ENCODE peak calls at places on chromosomes 3 and 15, in nine cellular contexts. Q is hepatocyte, A is ovary, O is glutamatergic neuron, P is astrocyte of the spinal cord, R is osteocyte, E is thyroid gland, I is fibroblast of pulmonary artery, L is choroid plexus epithelial cell. Z is an unnamed sample.

GRCh38 chr15:76208786-76209424 is 102.4 kb downstream of the ETFA start:
- DNase-seq in Q (no peak), A (no peak), O (no peak), P (no peak), R (peak), E (no peak), I (peak), L (no peak), Z (no peak)

GRCh38 chr3:69095636-69096035 is 10.9 kb downstream of the ARL6IP5 start:
- DNase-seq in Q (no peak), A (no peak), O (no peak), P (no peak), R (no peak), E (no peak), I (no peak), L (no peak), Z (no peak)

GRCh38 chr3:177830411-177830849 is 633.1 kb upstream of the TBL1XR1 start:
- DNase-seq in Q (peak), A (no peak), O (no peak), P (peak), R (no peak), E (peak), I (peak), L (peak), Z (no peak)

GRCh38 chr15:69624816-69625215 is 172.2 kb downstream of the RPLP1 start:
- DNase-seq in Q (no peak), A (no peak), O (no peak), P (no peak), R (peak), E (no peak), I (no peak), L (no peak), Z (no peak)

GRCh38 chr3:94440767-94441493 is 378.1 kb downstream of the NSUN3 start:
- DNase-seq in Q (peak), A (no peak), O (no peak), P (peak), R (no peak), E (no peak), I (peak), L (peak), Z (peak)

GRCh38 chr3:35602395-35602936 is 36.9 kb upstream of the ARPP21 start:
- DNase-seq in Q (no peak), A (no peak), O (no peak), P (no peak), R (no peak), E (no peak), I (no peak), L (no peak), Z (no peak)

GRCh38 chr3:112815981-112816380 is 30.7 kb downstream of the CD200R1L start:
- DNase-seq in Q (no peak), A (no peak), O (no peak), P (no peak), R (no peak), E (no peak), I (no peak), L (no peak), Z (no peak)

GRCh38 chr15:48641416-48641815 is 4.1 kb downstream of the FBN1 start:
- DNase-seq in Q (no peak), A (no peak), O (no peak), P (peak), R (no peak), E (peak), I (peak), L (peak), Z (peak)

GRCh38 chr3:133563186-133563591 is 10.3 kb upstream of the CDV3 start:
- DNase-seq in Q (no peak), A (no peak), O (no peak), P (no peak), R (no peak), E (no peak), I (peak), L (peak), Z (no peak)

GRCh38 chr15:100501095-100501494 is 27.7 kb downstream of the CERS3 start:
- DNase-seq in Q (no peak), A (no peak), O (no peak), P (no peak), R (no peak), E (no peak), I (no peak), L (no peak), Z (no peak)

GRCh38 chr3:30465454-30465853 is 140.9 kb upstream of the TGFBR2 start:
- DNase-seq in Q (no peak), A (no peak), O (no peak), P (no peak), R (no peak), E (no peak), I (no peak), L (no peak), Z (no peak)

GRCh38 chr3:9553949-9554513 is 409 bp upstream of the LHFPL4 start:
- DNase-seq in Q (no peak), A (no peak), O (no peak), P (no peak), R (no peak), E (no peak), I (no peak), L (no peak), Z (no peak)

GRCh38 chr15:88489321-88489720 is 21.8 kb downstream of the MRPS11 start:
- DNase-seq in Q (no peak), A (no peak), O (no peak), P (no peak), R (no peak), E (no peak), I (no peak), L (no peak), Z (no peak)

GRCh38 chr15:77208222-77208621 is 137.3 kb upstream of the TSPAN3 start:
- DNase-seq in Q (no peak), A (no peak), O (no peak), P (no peak), R (no peak), E (no peak), I (no peak), L (no peak), Z (no peak)

GRCh38 chr3:45026957-45027356 is 854 bp downstream of the CLEC3B start:
- DNase-seq in Q (no peak), A (no peak), O (peak), P (peak), R (peak), E (peak), I (peak), L (peak), Z (peak)

GRCh38 chr3:13377021-13377420 is 43.1 kb downstream of the NUP210 start:
- DNase-seq in Q (no peak), A (no peak), O (no peak), P (no peak), R (no peak), E (no peak), I (no peak), L (no peak), Z (peak)

GRCh38 chr3:196162679-196163078 is 48.5 kb downstream of the ZDHHC19 start:
- DNase-seq in Q (no peak), A (no peak), O (no peak), P (no peak), R (no peak), E (no peak), I (no peak), L (no peak), Z (no peak)

GRCh38 chr3:60048447-60048848 is 998.6 kb upstream of the CFAP20DC start:
- DNase-seq in Q (no peak), A (no peak), O (no peak), P (no peak), R (no peak), E (no peak), I (no peak), L (no peak), Z (no peak)

GRCh38 chr3:11385908-11386307 is 113.7 kb downstream of the ATG7 start:
- DNase-seq in Q (no peak), A (no peak), O (no peak), P (peak), R (no peak), E (no peak), I (peak), L (peak), Z (no peak)

GRCh38 chr15:44243829-44244228 is 44.7 kb upstream of the GOLM2 start:
- DNase-seq in Q (no peak), A (no peak), O (no peak), P (no peak), R (no peak), E (no peak), I (no peak), L (no peak), Z (no peak)

GRCh38 chr3:98513136-98513535 is 9.6 kb downstream of the CLDND1 start:
- DNase-seq in Q (no peak), A (no peak), O (no peak), P (peak), R (no peak), E (no peak), I (peak), L (peak), Z (no peak)

GRCh38 chr15:74182131-74182530 is 8.6 kb downstream of the ISLR start:
- DNase-seq in Q (no peak), A (peak), O (peak), P (no peak), R (no peak), E (no peak), I (no peak), L (no peak), Z (peak)

GRCh38 chr15:58229297-58229768 is 91.2 kb downstream of the AQP9 start:
- DNase-seq in Q (no peak), A (no peak), O (no peak), P (no peak), R (no peak), E (no peak), I (no peak), L (peak), Z (no peak)

GRCh38 chr15:89458440-89458839 is 37.9 kb downstream of the RHCG start:
- DNase-seq in Q (no peak), A (no peak), O (no peak), P (no peak), R (no peak), E (no peak), I (no peak), L (no peak), Z (no peak)

GRCh38 chr3:15500107-15500724 is 21.3 kb downstream of the COLQ start:
- DNase-seq in Q (no peak), A (no peak), O (no peak), P (no peak), R (no peak), E (no peak), I (no peak), L (peak), Z (no peak)

GRCh38 chr15:71565006-71565405 is 245.3 kb upstream of the NR2E3 start:
- DNase-seq in Q (no peak), A (no peak), O (no peak), P (no peak), R (no peak), E (no peak), I (no peak), L (no peak), Z (no peak)

GRCh38 chr15:69963375-69963774 is 134.3 kb downstream of the TLE3 start:
- DNase-seq in Q (no peak), A (no peak), O (no peak), P (no peak), R (no peak), E (no peak), I (no peak), L (no peak), Z (no peak)

GRCh38 chr15:56835598-56836275 is 82.7 kb upstream of the TCF12 start:
- DNase-seq in Q (no peak), A (no peak), O (no peak), P (peak), R (no peak), E (peak), I (peak), L (peak), Z (no peak)

GRCh38 chr3:62149962-62150361 is 223.4 kb downstream of the FEZF2 start:
- DNase-seq in Q (no peak), A (no peak), O (no peak), P (peak), R (no peak), E (no peak), I (peak), L (peak), Z (no peak)

GRCh38 chr3:41485484-41485883 is 286.2 kb downstream of the CTNNB1 start:
- DNase-seq in Q (no peak), A (no peak), O (no peak), P (no peak), R (no peak), E (no peak), I (no peak), L (no peak), Z (no peak)

GRCh38 chr15:94255540-94255939 is 24.2 kb downstream of the MCTP2 start:
- DNase-seq in Q (no peak), A (no peak), O (no peak), P (no peak), R (no peak), E (no peak), I (no peak), L (no peak), Z (no peak)
- TF ChIP-seq CTCF in Q (no peak), A (no peak), O (no peak), P (no peak), R (no peak), E (no peak), I (no peak), L (no peak), Z (no peak)

GRCh38 chr15:39752991-39753390 is 29.6 kb downstream of the FSIP1 start:
- DNase-seq in Q (no peak), A (no peak), O (no peak), P (no peak), R (no peak), E (no peak), I (no peak), L (no peak), Z (no peak)

DNA sequence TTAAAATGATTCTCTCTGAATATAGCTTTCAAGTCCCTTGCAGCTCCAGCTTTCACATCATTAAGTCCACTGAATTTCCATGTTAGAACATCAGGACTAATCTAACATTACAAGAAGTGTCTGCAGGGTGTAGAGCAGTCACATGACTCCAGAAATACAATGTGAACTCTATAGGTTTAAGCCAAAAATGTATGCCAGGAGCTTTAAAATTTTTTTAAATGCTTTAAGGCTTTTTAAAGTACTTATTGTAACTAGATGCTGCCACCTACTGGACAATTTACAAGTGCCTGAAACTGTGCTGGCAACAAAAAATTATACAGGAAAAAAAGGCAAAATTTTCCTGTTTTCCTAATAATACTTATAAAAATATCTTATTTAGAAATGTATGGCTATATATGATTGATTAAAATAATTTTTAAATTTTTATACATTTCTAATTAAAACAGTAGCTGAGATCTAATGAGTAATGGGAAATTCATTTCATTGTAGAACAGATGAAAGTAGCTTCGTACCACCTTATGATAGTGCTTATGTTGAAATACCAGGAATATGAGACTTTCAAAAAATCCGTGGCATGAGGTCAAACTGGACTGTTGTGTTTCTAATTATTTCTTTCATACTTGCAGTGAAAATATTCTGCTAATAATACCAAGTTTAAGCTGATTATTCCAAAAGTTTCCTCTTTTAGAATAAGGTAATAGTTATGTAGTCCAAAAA is 25.7 kb downstream of the FSIP1 start:
- DNase-seq in Q (peak), A (no peak), O (no peak), P (peak), R (no peak), E (no peak), I (peak), L (peak), Z (no peak)
- TF ChIP-seq CTCF in Q (peak), A (peak), O (peak), P (peak), R (peak), E (peak), I (peak), L (peak), Z (peak)

DNA sequence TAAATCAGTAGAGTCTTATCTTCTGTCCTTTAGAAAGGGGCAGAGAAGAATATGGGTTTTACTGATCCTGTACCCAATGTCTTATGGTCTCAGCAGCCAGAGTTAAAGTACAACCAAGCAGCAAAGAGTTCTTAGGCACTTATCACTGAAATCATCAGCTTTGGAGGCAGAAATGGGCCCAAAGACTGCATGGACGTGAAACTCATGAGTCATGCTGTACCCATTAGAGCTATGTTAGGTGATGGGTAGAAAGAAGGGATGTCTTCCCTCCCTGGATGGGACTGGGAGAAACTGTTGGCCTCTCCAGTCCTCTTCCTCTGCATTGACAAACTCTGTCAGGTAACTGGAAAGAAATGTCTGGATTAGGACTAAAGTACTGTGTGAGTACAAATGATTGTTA is 63.4 kb downstream of the EOMES start:
- DNase-seq in Q (no peak), A (no peak), O (no peak), P (no peak), R (no peak), E (no peak), I (no peak), L (no peak), Z (no peak)
- TF ChIP-seq CTCF in Q (no peak), A (no peak), O (no peak), P (no peak), R (no peak), E (no peak), I (no peak), L (no peak), Z (no peak)

GRCh38 chr3:186510374-186511079 is 33.7 kb downstream of the CRYGS start:
- DNase-seq in Q (no peak), A (no peak), O (no peak), P (peak), R (no peak), E (no peak), I (no peak), L (peak), Z (no peak)
- TF ChIP-seq CTCF in Q (no peak), A (no peak), O (no peak), P (peak), R (no peak), E (no peak), I (no peak), L (no peak), Z (no peak)

DNA sequence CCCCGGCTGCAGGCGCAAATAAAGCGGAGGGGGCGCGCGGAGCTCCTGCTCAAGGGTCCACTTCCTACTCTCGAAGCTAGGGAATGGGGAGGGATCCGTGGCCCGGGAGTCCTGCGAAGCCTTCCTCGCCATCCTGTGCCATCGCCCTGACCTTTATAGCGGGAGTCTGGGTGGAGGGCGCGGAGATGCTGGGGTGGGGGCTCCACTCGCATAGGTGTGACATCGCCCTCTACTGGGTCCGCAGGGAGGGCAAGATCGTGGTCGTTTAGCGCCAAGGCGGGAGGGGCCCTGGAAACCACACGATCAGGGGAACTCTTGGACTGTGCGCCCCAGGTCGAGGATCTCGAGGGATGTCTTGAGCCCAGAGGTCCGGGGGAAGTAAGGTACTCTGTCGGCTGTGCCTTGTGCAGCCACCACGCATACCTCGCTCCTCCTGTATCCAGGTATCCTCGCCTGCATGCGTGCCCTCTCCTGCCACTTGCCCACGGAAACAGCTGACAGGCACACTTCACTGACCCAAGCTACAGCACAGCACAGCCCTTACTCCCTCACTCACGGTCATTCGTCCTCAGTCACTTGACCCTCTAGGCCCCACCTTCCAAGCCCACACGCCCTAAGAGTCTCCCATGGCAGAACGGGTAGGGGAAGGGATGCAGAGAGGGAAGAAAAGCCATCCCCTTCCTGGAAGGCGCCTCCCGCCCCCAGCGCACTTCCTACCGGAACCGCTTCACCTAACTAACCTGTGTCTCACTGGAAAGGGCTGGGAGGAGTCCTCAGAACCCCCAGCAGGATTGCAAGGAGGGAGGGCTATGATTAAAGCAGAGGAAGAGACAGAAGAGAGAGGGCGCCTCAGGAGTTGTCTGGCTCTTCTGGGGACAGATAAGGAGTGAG is 22.7 kb downstream of the EPHB3 start:
- DNase-seq in Q (no peak), A (peak), O (peak), P (no peak), R (no peak), E (peak), I (no peak), L (no peak), Z (no peak)
- TF ChIP-seq CTCF in Q (peak), A (peak), O (peak), P (peak), R (peak), E (peak), I (no peak), L (peak), Z (peak)

GRCh38 chr3:25915673-25916072 is 125.8 kb downstream of the OXSM start:
- DNase-seq in Q (no peak), A (no peak), O (no peak), P (no peak), R (no peak), E (no peak), I (no peak), L (no peak), Z (no peak)

GRCh38 chr3:25907081-25907480 is 117.2 kb downstream of the OXSM start:
- DNase-seq in Q (no peak), A (no peak), O (no peak), P (no peak), R (no peak), E (no peak), I (no peak), L (no peak), Z (no peak)

GRCh38 chr3:25911525-25912295 is 121.8 kb downstream of the OXSM start:
- DNase-seq in Q (no peak), A (no peak), O (no peak), P (no peak), R (no peak), E (no peak), I (no peak), L (no peak), Z (no peak)

GRCh38 chr3:25913179-25913578 is 123.3 kb downstream of the OXSM start:
- DNase-seq in Q (no peak), A (no peak), O (no peak), P (no peak), R (no peak), E (no peak), I (no peak), L (no peak), Z (no peak)

GRCh38 chr3:25910997-25911396 is 121.1 kb downstream of the OXSM start:
- DNase-seq in Q (peak), A (no peak), O (peak), P (peak), R (no peak), E (peak), I (peak), L (peak), Z (no peak)
- TF ChIP-seq CTCF in Q (peak), A (no peak), O (peak), P (peak), R (peak), E (peak), I (peak), L (peak), Z (peak)

Z was measured in osteoblast.